ENCODE peak calls at places on chromosome 6, in six cellular contexts. One of them, this sample, is unnamed.

GRCh38 chr6:18496462-18496861 is 109.3 kb downstream of the RNF144B start:
- DNase-seq in K562: no peak
- DNase-seq in HepG2: no peak
- DNase-seq in H1: no peak
- DNase-seq in GM12878: no peak
- DNase-seq in HCT116: no peak
- DNase-seq in this sample: no peak

GRCh38 chr6:437042-437402 is 45.5 kb downstream of the IRF4 start:
- DNase-seq in H1: no peak
- DNase-seq in HepG2: no peak
- DNase-seq in HCT116: no peak
- DNase-seq in GM12878: no peak
- DNase-seq in K562: no peak
- DNase-seq in this sample: no peak

GRCh38 chr6:11806561-11807317 is 28.1 kb upstream of the ADTRP start:
- DNase-seq in H1: no peak
- DNase-seq in HCT116: no peak
- DNase-seq in GM12878: no peak
- DNase-seq in K562: no peak
- DNase-seq in HepG2: no peak
- DNase-seq in this sample: no peak

GRCh38 chr6:115356371-115356770 is 704.3 kb downstream of the FRK start:
- DNase-seq in K562: no peak
- DNase-seq in HCT116: no peak
- DNase-seq in H1: no peak
- DNase-seq in HepG2: no peak
- DNase-seq in GM12878: no peak
- DNase-seq in this sample: no peak

GRCh38 chr6:53974941-53975340 is 136.3 kb upstream of the MLIP start:
- DNase-seq in GM12878: no peak
- DNase-seq in HCT116: no peak
- DNase-seq in H1: no peak
- DNase-seq in HepG2: no peak
- DNase-seq in K562: no peak
- DNase-seq in this sample: no peak

GRCh38 chr6:148808786-148809304 is 62.0 kb downstream of the UST start:
- DNase-seq in K562: no peak
- DNase-seq in H1: no peak
- DNase-seq in HCT116: no peak
- DNase-seq in GM12878: no peak
- DNase-seq in HepG2: no peak
- DNase-seq in this sample: no peak

GRCh38 chr6:54427396-54427910 is 119.2 kb downstream of the TINAG start:
- DNase-seq in K562: no peak
- DNase-seq in H1: no peak
- DNase-seq in GM12878: no peak
- DNase-seq in HepG2: no peak
- DNase-seq in HCT116: no peak
- DNase-seq in this sample: no peak

GRCh38 chr6:30344191-30344867 is 627 bp upstream of the RPP21 start:
- DNase-seq in HepG2: no peak
- DNase-seq in HCT116: no peak
- DNase-seq in H1: no peak
- DNase-seq in K562: peak; percentile 67
- DNase-seq in GM12878: no peak
- DNase-seq in this sample: no peak

GRCh38 chr6:119173249-119174084 is 95.0 kb upstream of the FAM184A start:
- DNase-seq in K562: no peak
- DNase-seq in GM12878: no peak
- DNase-seq in HepG2: peak; percentile 91
- DNase-seq in HCT116: no peak
- DNase-seq in H1: no peak
- DNase-seq in this sample: no peak

GRCh38 chr6:106477158-106477557 is 116.6 kb downstream of the CRYBG1 start:
- DNase-seq in HepG2: no peak
- DNase-seq in H1: no peak
- DNase-seq in GM12878: no peak
- DNase-seq in HCT116: no peak
- DNase-seq in K562: no peak
- DNase-seq in this sample: no peak

GRCh38 chr6:134282816-134283215 is 35.1 kb downstream of the SGK1 start:
- DNase-seq in HepG2: no peak
- DNase-seq in GM12878: no peak
- DNase-seq in H1: no peak
- DNase-seq in HCT116: no peak
- DNase-seq in K562: no peak
- DNase-seq in this sample: no peak

GRCh38 chr6:84432616-84433015 is 205.2 kb upstream of the CEP162 start:
- DNase-seq in HCT116: no peak
- DNase-seq in K562: no peak
- DNase-seq in H1: no peak
- DNase-seq in GM12878: no peak
- DNase-seq in HepG2: no peak
- DNase-seq in this sample: no peak

GRCh38 chr6:18323935-18324707 is 59.8 kb upstream of the DEK start:
- DNase-seq in GM12878: no peak
- DNase-seq in HepG2: peak; percentile 54
- DNase-seq in HCT116: peak; percentile 35
- DNase-seq in K562: peak; percentile 54
- DNase-seq in H1: no peak
- DNase-seq in this sample: no peak

GRCh38 chr6:127343753-127344659 is 597 bp upstream of the ECHDC1 start:
- DNase-seq in H1: no peak
- DNase-seq in HCT116: no peak
- DNase-seq in HepG2: peak; percentile 25
- DNase-seq in GM12878: no peak
- DNase-seq in K562: peak; percentile 15
- DNase-seq in this sample: no peak

GRCh38 chr6:30881987-30882763 is 2.1 kb upstream of the DDR1 start:
- DNase-seq in HCT116: no peak
- DNase-seq in HepG2: no peak
- DNase-seq in GM12878: no peak
- DNase-seq in K562: no peak
- DNase-seq in H1: no peak
- DNase-seq in this sample: no peak

GRCh38 chr6:132456700-132457143 is 55.4 kb upstream of the MOXD1 start:
- DNase-seq in K562: no peak
- DNase-seq in HCT116: no peak
- DNase-seq in GM12878: peak; percentile 90
- DNase-seq in HepG2: no peak
- DNase-seq in H1: no peak
- DNase-seq in this sample: no peak

GRCh38 chr6:152948150-152948768 is 34.6 kb downstream of the FBXO5 start:
- DNase-seq in K562: no peak
- DNase-seq in H1: no peak
- DNase-seq in HCT116: peak; percentile 49
- DNase-seq in HepG2: peak; percentile 54
- DNase-seq in GM12878: no peak
- DNase-seq in this sample: no peak

GRCh38 chr6:137927777-137928218 is 60.7 kb downstream of the TNFAIP3 start:
- DNase-seq in K562: no peak
- DNase-seq in HCT116: no peak
- DNase-seq in HepG2: no peak
- DNase-seq in GM12878: peak; percentile 99
- DNase-seq in H1: no peak
- DNase-seq in this sample: no peak

GRCh38 chr6:108115598-108116058 is 41.1 kb upstream of the OSTM1 start:
- DNase-seq in GM12878: no peak
- DNase-seq in HepG2: peak; percentile 47
- DNase-seq in K562: peak; percentile 51
- DNase-seq in HCT116: peak; percentile 41
- DNase-seq in H1: peak; percentile 68
- DNase-seq in this sample: no peak

GRCh38 chr6:31784270-31784925 is 7.3 kb upstream of the VWA7 start:
- DNase-seq in HCT116: no peak
- DNase-seq in GM12878: no peak
- DNase-seq in HepG2: no peak
- DNase-seq in H1: no peak
- DNase-seq in K562: no peak
- DNase-seq in this sample: no peak

GRCh38 chr6:163585932-163586437 is 171.5 kb downstream of the QKI start:
- DNase-seq in HepG2: no peak
- DNase-seq in GM12878: no peak
- DNase-seq in K562: peak; percentile 61
- DNase-seq in HCT116: peak; percentile 60
- DNase-seq in H1: no peak
- DNase-seq in this sample: no peak

GRCh38 chr6:111492499-111492898 is 9.5 kb upstream of the REV3L start:
- DNase-seq in HCT116: no peak
- DNase-seq in K562: no peak
- DNase-seq in GM12878: no peak
- DNase-seq in H1: no peak
- DNase-seq in HepG2: no peak
- DNase-seq in this sample: no peak

GRCh38 chr6:28383235-28384142 is 16.1 kb downstream of the ZSCAN12 start:
- DNase-seq in HCT116: peak; percentile 82
- DNase-seq in K562: peak; percentile 70
- DNase-seq in H1: peak; percentile 94
- DNase-seq in HepG2: peak; percentile 93
- DNase-seq in GM12878: no peak
- DNase-seq in this sample: peak; percentile 72

GRCh38 chr6:101578306-101578705 is 184.8 kb downstream of the GRIK2 start:
- DNase-seq in K562: no peak
- DNase-seq in H1: no peak
- DNase-seq in HCT116: no peak
- DNase-seq in GM12878: no peak
- DNase-seq in HepG2: no peak
- DNase-seq in this sample: no peak

GRCh38 chr6:11853678-11854417 is 75.2 kb upstream of the ADTRP start:
- DNase-seq in HCT116: no peak
- DNase-seq in GM12878: no peak
- DNase-seq in K562: no peak
- DNase-seq in H1: no peak
- DNase-seq in HepG2: no peak
- DNase-seq in this sample: no peak

GRCh38 chr6:169371344-169372144 is 117.9 kb upstream of the THBS2 start:
- DNase-seq in K562: no peak
- DNase-seq in GM12878: no peak
- DNase-seq in H1: no peak
- DNase-seq in HCT116: peak; percentile 12
- DNase-seq in HepG2: peak; percentile 50
- DNase-seq in this sample: no peak

GRCh38 chr6:69069881-69070280 is 434.8 kb downstream of the ADGRB3 start:
- DNase-seq in HepG2: no peak
- DNase-seq in K562: no peak
- DNase-seq in HCT116: no peak
- DNase-seq in GM12878: no peak
- DNase-seq in H1: no peak
- DNase-seq in this sample: no peak

GRCh38 chr6:47407295-47408281 is 70.0 kb upstream of the CD2AP start:
- DNase-seq in K562: no peak
- DNase-seq in HCT116: no peak
- DNase-seq in HepG2: no peak
- DNase-seq in H1: no peak
- DNase-seq in GM12878: no peak
- DNase-seq in this sample: no peak

GRCh38 chr6:166420351-166420750 is 37.6 kb upstream of the MPC1 start:
- DNase-seq in H1: no peak
- DNase-seq in GM12878: no peak
- DNase-seq in HepG2: peak; percentile 86
- DNase-seq in K562: no peak
- DNase-seq in HCT116: no peak
- DNase-seq in this sample: no peak

GRCh38 chr6:33620158-33620583 is 951 bp upstream of the ITPR3 start:
- DNase-seq in HCT116: no peak
- DNase-seq in K562: peak; percentile 49
- DNase-seq in GM12878: no peak
- DNase-seq in HepG2: no peak
- DNase-seq in H1: peak; percentile 61
- DNase-seq in this sample: no peak

GRCh38 chr6:135346747-135347146 is 150.8 kb downstream of the AHI1 start:
- DNase-seq in H1: no peak
- DNase-seq in HCT116: no peak
- DNase-seq in HepG2: no peak
- DNase-seq in K562: no peak
- DNase-seq in GM12878: no peak
- DNase-seq in this sample: no peak

DNA sequence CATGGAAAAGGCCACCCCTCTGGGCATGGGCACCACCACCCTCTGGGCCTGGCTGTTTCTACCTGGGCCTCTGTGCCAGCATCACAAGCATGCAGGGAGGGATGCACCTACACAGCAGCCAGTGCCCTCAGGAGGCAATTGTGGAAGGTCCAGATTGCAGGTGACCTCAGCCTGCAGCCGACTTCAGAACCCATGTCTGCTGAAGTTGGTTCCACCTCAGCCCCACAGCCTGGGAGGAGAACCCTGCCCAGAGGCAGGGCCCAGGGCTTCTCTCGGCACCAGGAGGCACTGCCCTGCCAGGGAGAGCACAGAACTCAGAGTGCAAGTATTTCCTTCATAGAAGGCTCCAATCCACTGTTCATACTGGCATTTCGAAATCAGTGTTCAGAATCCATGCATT is 149.8 kb downstream of the TTLL2 start:
- DNase-seq in GM12878: no peak
- DNase-seq in K562: no peak
- DNase-seq in H1: no peak
- DNase-seq in HepG2: no peak
- DNase-seq in HCT116: no peak
- DNase-seq in this sample: no peak
- TF ChIP-seq ZNF274 in GM12878: no peak
- TF ChIP-seq ZNF274 in K562: no peak
- TF ChIP-seq ZNF274 in H1: no peak
- TF ChIP-seq ZNF274 in HepG2: no peak
- TF ChIP-seq ZNF274 in HCT116: no peak
- TF ChIP-seq ZNF274 in this sample: no peak

GRCh38 chr6:7131390-7131789 is 23.6 kb downstream of the RREB1 start:
- DNase-seq in HCT116: no peak
- DNase-seq in K562: no peak
- DNase-seq in GM12878: no peak
- DNase-seq in HepG2: no peak
- DNase-seq in H1: no peak
- DNase-seq in this sample: no peak
- TF ChIP-seq ZNF274 in HCT116: no peak
- TF ChIP-seq ZNF274 in K562: no peak
- TF ChIP-seq ZNF274 in GM12878: no peak
- TF ChIP-seq ZNF274 in HepG2: no peak
- TF ChIP-seq ZNF274 in H1: no peak
- TF ChIP-seq ZNF274 in this sample: no peak

DNA sequence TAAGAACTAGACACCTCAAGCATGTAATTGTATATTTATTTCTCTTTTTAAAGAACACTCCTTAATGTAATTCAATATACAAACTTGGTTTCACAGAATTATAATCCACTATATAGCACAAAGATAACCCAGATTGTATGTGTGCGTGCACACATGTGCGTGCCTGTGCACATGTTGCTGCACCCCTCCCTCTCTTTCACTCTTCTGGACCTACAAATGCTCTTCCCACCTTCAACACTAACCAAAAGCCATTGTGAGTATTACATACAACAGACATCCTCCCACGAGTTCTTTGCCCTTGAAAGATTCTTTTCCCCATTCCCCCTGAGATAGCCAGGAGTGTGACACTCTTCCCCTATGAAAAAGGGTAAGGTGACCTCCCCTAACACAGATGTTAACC is 193.5 kb downstream of the HIVEP2 start:
- DNase-seq in K562: no peak
- DNase-seq in H1: no peak
- DNase-seq in GM12878: no peak
- DNase-seq in HepG2: no peak
- DNase-seq in HCT116: no peak
- DNase-seq in this sample: no peak
- TF ChIP-seq ZNF274 in K562: no peak
- TF ChIP-seq ZNF274 in H1: no peak
- TF ChIP-seq ZNF274 in GM12878: no peak
- TF ChIP-seq ZNF274 in HepG2: no peak
- TF ChIP-seq ZNF274 in HCT116: no peak
- TF ChIP-seq ZNF274 in this sample: no peak

GRCh38 chr6:155078331-155078745 is 83.2 kb downstream of the TIAM2 start:
- DNase-seq in GM12878: no peak
- DNase-seq in H1: no peak
- DNase-seq in K562: no peak
- DNase-seq in HCT116: no peak
- DNase-seq in HepG2: no peak
- DNase-seq in this sample: no peak
- TF ChIP-seq ZNF274 in GM12878: no peak
- TF ChIP-seq ZNF274 in H1: no peak
- TF ChIP-seq ZNF274 in K562: no peak
- TF ChIP-seq ZNF274 in HCT116: no peak
- TF ChIP-seq ZNF274 in HepG2: no peak
- TF ChIP-seq ZNF274 in this sample: no peak